ENCODE peak calls at places on chromosomes 6 and 20, in eight cellular contexts. X, H, P, S, V, Z, A and E are unnamed samples.

GRCh38 chr20:15297059-15297875 is 959.9 kb upstream of the FLRT3 start:
- DNase-seq in X (no peak), H (no peak), P (no peak), S (peak; percentile 2), V (no peak), Z (no peak), A (no peak), E (no peak)

GRCh38 chr20:49279677-49280462 is 2.0 kb upstream of the ZNFX1 start:
- DNase-seq in X (no peak), H (no peak), P (peak; percentile 33), S (no peak), V (peak; percentile 19), Z (no peak), A (no peak), E (no peak)

GRCh38 chr6:33314943-33315752 is 1.3 kb upstream of the TAPBP start:
- DNase-seq in X (peak; percentile 48), H (no peak), P (peak; percentile 79), S (no peak), V (no peak), Z (no peak), A (peak; percentile 32), E (peak; percentile 76)

GRCh38 chr6:142279350-142280180 is 22.2 kb upstream of the ADGRG6 start:
- DNase-seq in X (peak; percentile 10), H (no peak), P (no peak), S (peak; percentile 42), V (no peak), Z (peak; percentile 5), A (peak; percentile 76), E (peak; percentile 25)

GRCh38 chr20:59498291-59498690 is 106.0 kb upstream of the PHACTR3 start:
- DNase-seq in X (no peak), H (no peak), P (no peak), S (no peak), V (no peak), Z (no peak), A (no peak), E (no peak)

GRCh38 chr6:94270040-94270689 is 850.8 kb upstream of the EPHA7 start:
- DNase-seq in X (no peak), H (no peak), P (no peak), S (no peak), V (no peak), Z (no peak), A (no peak), E (no peak)

GRCh38 chr20:32870489-32870888 is 11.8 kb downstream of the EFCAB8 start:
- DNase-seq in X (no peak), H (no peak), P (no peak), S (no peak), V (no peak), Z (no peak), A (no peak), E (no peak)

GRCh38 chr6:156747715-156748114 is 29.5 kb upstream of the ARID1B start:
- DNase-seq in X (no peak), H (no peak), P (no peak), S (no peak), V (no peak), Z (no peak), A (no peak), E (no peak)

GRCh38 chr20:50815162-50815989 is 20.5 kb downstream of the BCAS4 start:
- DNase-seq in X (no peak), H (no peak), P (peak; percentile 81), S (peak; percentile 91), V (no peak), Z (peak; percentile 71), A (peak; percentile 66), E (no peak)

GRCh38 chr20:24164360-24164759 is 175.8 kb upstream of the GGTLC1 start:
- DNase-seq in X (peak; percentile 69), H (no peak), P (no peak), S (peak; percentile 50), V (no peak), Z (no peak), A (no peak), E (no peak)

GRCh38 chr6:67664942-67665341 is 970.1 kb upstream of the ADGRB3 start:
- DNase-seq in X (no peak), H (no peak), P (no peak), S (no peak), V (no peak), Z (no peak), A (no peak), E (no peak)

GRCh38 chr6:124917769-124918168 is 44.5 kb upstream of the RNF217 start:
- DNase-seq in X (no peak), H (no peak), P (no peak), S (peak; percentile 24), V (no peak), Z (no peak), A (peak; percentile 52), E (no peak)

GRCh38 chr6:143515766-143516355 is 4.3 kb upstream of the FUCA2 start:
- DNase-seq in X (no peak), H (no peak), P (no peak), S (no peak), V (no peak), Z (no peak), A (no peak), E (no peak)

GRCh38 chr6:154092336-154092962 is 53.4 kb downstream of the OPRM1 start:
- DNase-seq in X (no peak), H (no peak), P (no peak), S (no peak), V (no peak), Z (no peak), A (no peak), E (no peak)

GRCh38 chr6:56803594-56803993 is 151.3 kb upstream of the BEND6 start:
- DNase-seq in X (no peak), H (no peak), P (no peak), S (peak; percentile 63), V (no peak), Z (peak; percentile 26), A (peak; percentile 81), E (no peak)

GRCh38 chr20:57768519-57768918 is 58.7 kb upstream of the PMEPA1 start:
- DNase-seq in X (no peak), H (no peak), P (no peak), S (no peak), V (no peak), Z (no peak), A (no peak), E (no peak)